ENCODE peak calls at places on chromosome 3, in four cellular contexts. J is A549, Y is HepG2, C is K562. A is an unnamed sample.

GRCh38 chr3:33064929-33065328 is 32.0 kb downstream of the GLB1 start:
- DNase-seq in J (no peak), Y (peak), C (peak), A (no peak)

GRCh38 chr3:156674911-156675743 is 737 bp downstream of the TIPARP start:
- DNase-seq in J (peak), Y (no peak), C (peak), A (peak)

GRCh38 chr3:126573492-126574117 is 14.9 kb upstream of the C3orf22 start:
- DNase-seq in J (peak), Y (no peak), C (peak), A (no peak)

GRCh38 chr3:188309437-188310269 is 155.7 kb downstream of the LPP start:
- DNase-seq in J (no peak), Y (no peak), C (no peak), A (no peak)

GRCh38 chr3:170956647-170957046 is 48.2 kb upstream of the EIF5A2 start:
- DNase-seq in J (no peak), Y (no peak), C (no peak), A (no peak)

GRCh38 chr3:64341355-64341754 is 116.1 kb upstream of the PRICKLE2 start:
- DNase-seq in J (no peak), Y (no peak), C (no peak), A (peak)

GRCh38 chr3:100725935-100726334 is 16.6 kb downstream of the TFG start:
- DNase-seq in J (no peak), Y (peak), C (no peak), A (no peak)

GRCh38 chr3:150419076-150419868 is 11.2 kb downstream of the TSC22D2 start:
- DNase-seq in J (no peak), Y (no peak), C (no peak), A (no peak)

GRCh38 chr3:109563149-109563548 is 225.8 kb upstream of the DPPA4 start:
- DNase-seq in J (no peak), Y (no peak), C (no peak), A (no peak)

GRCh38 chr3:79910337-79910736 is 142.5 kb upstream of the ROBO1 start:
- DNase-seq in J (no peak), Y (no peak), C (no peak), A (no peak)

GRCh38 chr3:123547881-123548534 is 36.8 kb downstream of the HACD2 start:
- DNase-seq in J (no peak), Y (no peak), C (no peak), A (no peak)

GRCh38 chr3:2261747-2262146 is 163.1 kb downstream of the CNTN4 start:
- DNase-seq in J (no peak), Y (no peak), C (no peak), A (no peak)

GRCh38 chr3:31968927-31969418 is 12.1 kb downstream of the OSBPL10 start:
- DNase-seq in J (peak), Y (peak), C (no peak), A (no peak)

GRCh38 chr3:34108976-34109375 is 310.5 kb downstream of the PDCD6IP start:
- DNase-seq in J (no peak), Y (no peak), C (no peak), A (no peak)

GRCh38 chr3:105235785-105236184 is 130.9 kb upstream of the ALCAM start:
- DNase-seq in J (no peak), Y (no peak), C (no peak), A (no peak)

GRCh38 chr3:132135628-132136333 is 101.0 kb upstream of the CPNE4 start:
- DNase-seq in J (peak), Y (peak), C (no peak), A (no peak)

GRCh38 chr3:158731938-158732855 is at the start of gene RARRES1:
- DNase-seq in J (peak), Y (no peak), C (no peak), A (peak)

GRCh38 chr3:89145995-89146394 is 38.6 kb downstream of the EPHA3 start:
- DNase-seq in J (no peak), Y (peak), C (no peak), A (no peak)

GRCh38 chr3:47377186-47377585 is 3.6 kb upstream of the PTPN23 start:
- DNase-seq in J (no peak), Y (no peak), C (no peak), A (no peak)

GRCh38 chr3:67619966-67620365 is 34.4 kb downstream of the SUCLG2 start:
- DNase-seq in J (no peak), Y (no peak), C (no peak), A (no peak)

GRCh38 chr3:59644479-59645075 is 594.8 kb upstream of the CFAP20DC start:
- DNase-seq in J (no peak), Y (no peak), C (no peak), A (no peak)

GRCh38 chr3:45760878-45761711 is 35.2 kb downstream of the SLC6A20 start:
- DNase-seq in J (peak), Y (peak), C (peak), A (peak)
- TF ChIP-seq HMGXB4 in J (no peak), Y (no peak), C (no peak), A (no peak)

GRCh38 chr3:128466840-128467541 is at the start of gene DNAJB8:
- DNase-seq in J (no peak), Y (no peak), C (peak), A (no peak)
- TF ChIP-seq HMGXB4 in J (no peak), Y (no peak), C (no peak), A (no peak)

DNA sequence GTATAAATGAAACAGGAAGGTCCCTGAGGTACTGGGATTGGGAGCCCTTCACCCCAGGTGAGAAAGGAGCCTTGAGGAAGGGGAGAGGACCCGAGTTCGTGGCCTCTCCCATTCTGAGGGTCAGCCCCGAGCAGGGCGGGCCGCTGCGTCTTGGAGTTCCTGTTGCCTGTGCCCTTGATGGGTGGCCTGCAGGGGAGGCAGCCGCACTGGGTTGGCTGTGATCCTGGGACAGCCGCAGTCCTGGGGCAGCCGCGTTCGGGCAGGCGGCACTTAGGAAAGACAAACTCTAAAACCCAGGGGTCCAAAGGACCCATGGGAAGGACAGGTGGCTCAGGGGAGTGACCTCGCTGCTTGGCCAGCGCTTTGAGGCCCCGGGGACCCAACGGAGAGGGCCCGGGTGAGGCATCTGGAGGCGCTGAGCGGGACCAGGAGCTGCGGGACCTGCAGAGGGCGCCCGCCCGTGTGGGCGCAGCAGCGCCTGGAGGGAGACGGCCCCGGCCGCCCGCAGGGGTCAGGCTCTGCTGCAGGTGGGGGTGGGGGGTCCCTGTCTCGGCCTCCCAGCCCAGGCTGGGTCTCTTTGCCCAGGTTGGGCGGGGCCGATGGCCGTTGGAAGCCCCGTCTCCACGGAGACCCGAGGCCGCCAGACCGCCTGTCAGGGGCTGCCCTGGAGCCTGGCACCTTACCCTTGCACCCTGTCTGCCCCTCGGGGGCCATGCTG is 65.1 kb downstream of the HMCES start:
- DNase-seq in J (peak), Y (no peak), C (peak), A (peak)
- TF ChIP-seq HMGXB4 in J (no peak), Y (peak), C (no peak), A (peak)

DNA sequence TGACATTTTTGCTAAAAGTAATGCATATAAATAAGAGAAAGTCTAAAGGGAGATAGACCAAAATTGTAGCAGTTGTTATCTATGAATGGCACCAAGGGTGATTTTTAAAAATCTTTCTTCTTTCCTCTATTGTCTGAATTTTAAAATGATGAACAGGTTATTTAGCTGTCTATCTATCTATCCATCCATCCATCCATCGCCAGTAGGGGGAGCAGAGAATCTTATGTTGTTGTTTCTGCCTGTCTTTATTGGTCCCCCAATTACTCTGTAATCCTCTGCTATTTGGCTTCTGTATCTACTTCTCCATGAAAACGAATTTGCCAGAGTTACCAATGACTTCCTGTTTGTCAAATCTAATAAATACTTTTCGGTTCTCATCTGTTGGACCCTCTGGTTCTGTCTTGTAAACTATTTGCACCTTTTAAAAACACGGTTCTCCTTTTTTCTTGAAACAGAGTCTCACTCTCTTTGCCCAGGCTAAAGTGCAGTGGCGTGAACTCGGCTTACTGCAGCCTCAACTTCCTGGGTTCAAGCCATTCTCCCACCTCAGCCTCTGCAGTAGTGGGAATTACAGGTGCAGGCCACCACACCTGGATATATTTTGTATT is 86.0 kb downstream of the ECT2 start:
- DNase-seq in J (peak), Y (peak), C (peak), A (peak)
- TF ChIP-seq HMGXB4 in J (no peak), Y (no peak), C (no peak), A (no peak)

GRCh38 chr3:4751057-4752051 is 227.9 kb upstream of the BHLHE40 start:
- DNase-seq in J (peak), Y (peak), C (no peak), A (no peak)
- TF ChIP-seq HMGXB4 in J (no peak), Y (no peak), C (no peak), A (no peak)

DNA sequence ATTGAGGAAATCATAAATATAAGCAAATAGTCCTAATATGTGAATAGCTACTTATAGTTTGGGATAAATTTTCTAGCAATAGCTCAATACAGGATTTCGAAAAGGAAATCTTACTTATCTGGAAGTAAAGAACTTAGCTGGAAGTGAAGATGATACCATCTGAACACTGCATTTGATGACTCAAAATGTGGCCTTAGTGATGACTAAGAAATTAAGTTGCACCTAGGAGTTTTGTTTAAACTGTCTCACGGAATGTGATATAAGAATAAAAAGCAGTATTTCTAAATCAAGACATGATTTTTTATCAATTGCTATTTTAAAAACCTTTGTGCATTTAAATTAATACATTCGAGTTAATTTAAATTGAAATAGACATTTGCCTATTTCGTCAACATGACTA is 91.2 kb downstream of the EOMES start:
- DNase-seq in J (peak), Y (no peak), C (no peak), A (no peak)
- TF ChIP-seq HMGXB4 in J (no peak), Y (no peak), C (no peak), A (no peak)

GRCh38 chr3:25863011-25863415 is 73.1 kb downstream of the OXSM start:
- DNase-seq in J (no peak), Y (no peak), C (no peak), A (no peak)

GRCh38 chr3:25861566-25861965 is 71.7 kb downstream of the OXSM start:
- DNase-seq in J (no peak), Y (no peak), C (no peak), A (no peak)

GRCh38 chr3:25863560-25863959 is 73.7 kb downstream of the OXSM start:
- DNase-seq in J (no peak), Y (no peak), C (no peak), A (no peak)
- TF ChIP-seq HMGXB4 in J (no peak), Y (no peak), C (no peak), A (no peak)

DNA sequence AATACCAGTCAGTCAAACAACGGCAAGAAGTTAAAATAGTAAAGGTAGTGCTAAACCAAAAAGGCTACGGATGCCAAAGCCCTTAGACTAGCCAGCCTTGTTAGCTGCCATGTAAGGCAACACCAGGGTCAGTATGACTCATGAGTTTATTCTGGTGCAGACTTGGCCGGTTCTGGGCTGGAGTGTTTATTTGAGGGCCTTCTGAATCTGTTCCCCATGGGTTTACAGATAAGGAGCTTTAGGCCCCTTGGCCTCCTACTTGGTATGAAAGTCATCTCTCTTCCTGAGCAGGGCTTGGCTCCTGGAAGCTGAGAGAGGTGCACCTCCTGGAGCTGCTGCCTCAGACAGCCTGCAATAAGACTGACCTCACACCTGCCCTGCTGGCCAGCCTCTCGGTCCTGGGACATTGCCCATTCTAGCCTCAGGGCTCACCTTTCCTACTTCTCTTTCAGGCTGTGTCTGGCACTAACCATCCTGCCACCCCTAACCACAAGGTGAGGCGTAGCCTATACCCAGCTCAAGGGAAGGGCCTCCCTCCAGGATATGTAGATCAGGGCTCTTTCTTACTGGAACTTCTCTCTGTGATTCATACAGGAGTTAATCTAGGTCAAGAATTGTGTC is 10.4 kb upstream of the RTP1 start:
- DNase-seq in J (no peak), Y (peak), C (peak), A (no peak)
- TF ChIP-seq HMGXB4 in J (no peak), Y (no peak), C (no peak), A (no peak)

A was measured in WTC11.